ENCODE peak calls at places on chromosomes 12 and 14, in eight cellular contexts. One of them, this sample, is unnamed.

GRCh38 chr12:113142886-113143329 is 6.6 kb upstream of the CFAP73 start:
- DNase-seq in activated T-cell treated with anti-CD3 and anti-CD28 coated beads, Interleukin-2, amount 50 U/mL, for 72 hours: no peak
- DNase-seq in putamen: no peak
- DNase-seq in stimulated activated CD4-positive, alpha-beta T cell treated with anti-CD3 and anti-CD28 coated beads, Interleukin-15, amount 100 ng/mL, for 48 hours: no peak
- DNase-seq in testis: no peak
- DNase-seq in nephron progenitor cell: no peak
- DNase-seq in mesendoderm: no peak
- DNase-seq in MV-4-11: peak
- DNase-seq in this sample: no peak

GRCh38 chr14:101665478-101666078 is 95.9 kb upstream of the PPP2R5C start:
- DNase-seq in activated T-cell treated with anti-CD3 and anti-CD28 coated beads, Interleukin-2, amount 50 U/mL, for 72 hours: peak
- DNase-seq in putamen: peak
- DNase-seq in stimulated activated CD4-positive, alpha-beta T cell treated with anti-CD3 and anti-CD28 coated beads, Interleukin-15, amount 100 ng/mL, for 48 hours: no peak
- DNase-seq in testis: peak
- DNase-seq in nephron progenitor cell: peak
- DNase-seq in mesendoderm: peak
- DNase-seq in MV-4-11: peak
- DNase-seq in this sample: peak

GRCh38 chr14:100538566-100539318 is 48.5 kb downstream of the BEGAIN start:
- DNase-seq in activated T-cell treated with anti-CD3 and anti-CD28 coated beads, Interleukin-2, amount 50 U/mL, for 72 hours: no peak
- DNase-seq in putamen: no peak
- DNase-seq in stimulated activated CD4-positive, alpha-beta T cell treated with anti-CD3 and anti-CD28 coated beads, Interleukin-15, amount 100 ng/mL, for 48 hours: no peak
- DNase-seq in testis: no peak
- DNase-seq in nephron progenitor cell: peak
- DNase-seq in mesendoderm: no peak
- DNase-seq in MV-4-11: no peak
- DNase-seq in this sample: no peak

GRCh38 chr12:64219135-64219534 is 3.0 kb downstream of the KICS2 start:
- DNase-seq in activated T-cell treated with anti-CD3 and anti-CD28 coated beads, Interleukin-2, amount 50 U/mL, for 72 hours: no peak
- DNase-seq in putamen: no peak
- DNase-seq in stimulated activated CD4-positive, alpha-beta T cell treated with anti-CD3 and anti-CD28 coated beads, Interleukin-15, amount 100 ng/mL, for 48 hours: no peak
- DNase-seq in testis: no peak
- DNase-seq in nephron progenitor cell: no peak
- DNase-seq in mesendoderm: peak
- DNase-seq in MV-4-11: no peak
- DNase-seq in this sample: peak

GRCh38 chr12:26126340-26127284 is 1.8 kb upstream of the BHLHE41 start:
- DNase-seq in activated T-cell treated with anti-CD3 and anti-CD28 coated beads, Interleukin-2, amount 50 U/mL, for 72 hours: peak
- DNase-seq in putamen: peak
- DNase-seq in stimulated activated CD4-positive, alpha-beta T cell treated with anti-CD3 and anti-CD28 coated beads, Interleukin-15, amount 100 ng/mL, for 48 hours: no peak
- DNase-seq in testis: peak
- DNase-seq in nephron progenitor cell: peak
- DNase-seq in mesendoderm: peak
- DNase-seq in MV-4-11: peak
- DNase-seq in this sample: peak

GRCh38 chr14:81829447-81829846 is 295.8 kb upstream of the SEL1L start:
- DNase-seq in activated T-cell treated with anti-CD3 and anti-CD28 coated beads, Interleukin-2, amount 50 U/mL, for 72 hours: no peak
- DNase-seq in putamen: no peak
- DNase-seq in stimulated activated CD4-positive, alpha-beta T cell treated with anti-CD3 and anti-CD28 coated beads, Interleukin-15, amount 100 ng/mL, for 48 hours: no peak
- DNase-seq in testis: no peak
- DNase-seq in nephron progenitor cell: no peak
- DNase-seq in mesendoderm: no peak
- DNase-seq in MV-4-11: no peak
- DNase-seq in this sample: no peak

GRCh38 chr12:57276935-57277563 is 26.1 kb upstream of the STAC3 start:
- DNase-seq in activated T-cell treated with anti-CD3 and anti-CD28 coated beads, Interleukin-2, amount 50 U/mL, for 72 hours: peak
- DNase-seq in putamen: no peak
- DNase-seq in stimulated activated CD4-positive, alpha-beta T cell treated with anti-CD3 and anti-CD28 coated beads, Interleukin-15, amount 100 ng/mL, for 48 hours: no peak
- DNase-seq in testis: peak
- DNase-seq in nephron progenitor cell: no peak
- DNase-seq in mesendoderm: peak
- DNase-seq in MV-4-11: no peak
- DNase-seq in this sample: peak

GRCh38 chr12:94676922-94677321 is 26.6 kb upstream of the TMCC3 start:
- DNase-seq in activated T-cell treated with anti-CD3 and anti-CD28 coated beads, Interleukin-2, amount 50 U/mL, for 72 hours: no peak
- DNase-seq in putamen: no peak
- DNase-seq in stimulated activated CD4-positive, alpha-beta T cell treated with anti-CD3 and anti-CD28 coated beads, Interleukin-15, amount 100 ng/mL, for 48 hours: no peak
- DNase-seq in testis: no peak
- DNase-seq in nephron progenitor cell: no peak
- DNase-seq in mesendoderm: no peak
- DNase-seq in MV-4-11: no peak
- DNase-seq in this sample: no peak

GRCh38 chr14:61280092-61280525 is 1.0 kb downstream of the TMEM30B start:
- DNase-seq in activated T-cell treated with anti-CD3 and anti-CD28 coated beads, Interleukin-2, amount 50 U/mL, for 72 hours: peak
- DNase-seq in putamen: no peak
- DNase-seq in stimulated activated CD4-positive, alpha-beta T cell treated with anti-CD3 and anti-CD28 coated beads, Interleukin-15, amount 100 ng/mL, for 48 hours: no peak
- DNase-seq in testis: peak
- DNase-seq in nephron progenitor cell: no peak
- DNase-seq in mesendoderm: no peak
- DNase-seq in MV-4-11: no peak
- DNase-seq in this sample: no peak

GRCh38 chr14:89858084-89858483 is 96.4 kb downstream of the EFCAB11 start:
- DNase-seq in activated T-cell treated with anti-CD3 and anti-CD28 coated beads, Interleukin-2, amount 50 U/mL, for 72 hours: no peak
- DNase-seq in putamen: no peak
- DNase-seq in stimulated activated CD4-positive, alpha-beta T cell treated with anti-CD3 and anti-CD28 coated beads, Interleukin-15, amount 100 ng/mL, for 48 hours: no peak
- DNase-seq in testis: no peak
- DNase-seq in nephron progenitor cell: no peak
- DNase-seq in mesendoderm: no peak
- DNase-seq in MV-4-11: no peak
- DNase-seq in this sample: no peak

GRCh38 chr12:96257550-96258392 is 63.6 kb downstream of the ELK3 start:
- DNase-seq in activated T-cell treated with anti-CD3 and anti-CD28 coated beads, Interleukin-2, amount 50 U/mL, for 72 hours: no peak
- DNase-seq in putamen: no peak
- DNase-seq in stimulated activated CD4-positive, alpha-beta T cell treated with anti-CD3 and anti-CD28 coated beads, Interleukin-15, amount 100 ng/mL, for 48 hours: no peak
- DNase-seq in testis: no peak
- DNase-seq in nephron progenitor cell: no peak
- DNase-seq in mesendoderm: no peak
- DNase-seq in MV-4-11: no peak
- DNase-seq in this sample: no peak

GRCh38 chr12:45671254-45671653 is 58.3 kb upstream of the ARID2 start:
- DNase-seq in activated T-cell treated with anti-CD3 and anti-CD28 coated beads, Interleukin-2, amount 50 U/mL, for 72 hours: no peak
- DNase-seq in putamen: no peak
- DNase-seq in stimulated activated CD4-positive, alpha-beta T cell treated with anti-CD3 and anti-CD28 coated beads, Interleukin-15, amount 100 ng/mL, for 48 hours: no peak
- DNase-seq in testis: no peak
- DNase-seq in nephron progenitor cell: no peak
- DNase-seq in mesendoderm: no peak
- DNase-seq in MV-4-11: no peak
- DNase-seq in this sample: peak

GRCh38 chr12:109462868-109463692 is 14.0 kb downstream of the KCTD10 start:
- DNase-seq in activated T-cell treated with anti-CD3 and anti-CD28 coated beads, Interleukin-2, amount 50 U/mL, for 72 hours: no peak
- DNase-seq in putamen: no peak
- DNase-seq in stimulated activated CD4-positive, alpha-beta T cell treated with anti-CD3 and anti-CD28 coated beads, Interleukin-15, amount 100 ng/mL, for 48 hours: no peak
- DNase-seq in testis: peak
- DNase-seq in nephron progenitor cell: peak
- DNase-seq in mesendoderm: peak
- DNase-seq in MV-4-11: peak
- DNase-seq in this sample: peak

GRCh38 chr12:57793920-57794319 is 11.3 kb downstream of the TSFM start:
- DNase-seq in activated T-cell treated with anti-CD3 and anti-CD28 coated beads, Interleukin-2, amount 50 U/mL, for 72 hours: no peak
- DNase-seq in putamen: no peak
- DNase-seq in stimulated activated CD4-positive, alpha-beta T cell treated with anti-CD3 and anti-CD28 coated beads, Interleukin-15, amount 100 ng/mL, for 48 hours: no peak
- DNase-seq in testis: no peak
- DNase-seq in nephron progenitor cell: no peak
- DNase-seq in mesendoderm: no peak
- DNase-seq in MV-4-11: peak
- DNase-seq in this sample: no peak

GRCh38 chr14:61547186-61548121 is 147.9 kb upstream of the HIF1A start:
- DNase-seq in activated T-cell treated with anti-CD3 and anti-CD28 coated beads, Interleukin-2, amount 50 U/mL, for 72 hours: no peak
- DNase-seq in putamen: no peak
- DNase-seq in stimulated activated CD4-positive, alpha-beta T cell treated with anti-CD3 and anti-CD28 coated beads, Interleukin-15, amount 100 ng/mL, for 48 hours: no peak
- DNase-seq in testis: no peak
- DNase-seq in nephron progenitor cell: no peak
- DNase-seq in mesendoderm: peak
- DNase-seq in MV-4-11: peak
- DNase-seq in this sample: no peak

GRCh38 chr12:42286741-42287140 is 39.2 kb downstream of the ZCRB1 start:
- DNase-seq in activated T-cell treated with anti-CD3 and anti-CD28 coated beads, Interleukin-2, amount 50 U/mL, for 72 hours: no peak
- DNase-seq in putamen: no peak
- DNase-seq in stimulated activated CD4-positive, alpha-beta T cell treated with anti-CD3 and anti-CD28 coated beads, Interleukin-15, amount 100 ng/mL, for 48 hours: no peak
- DNase-seq in testis: no peak
- DNase-seq in nephron progenitor cell: no peak
- DNase-seq in mesendoderm: no peak
- DNase-seq in MV-4-11: no peak
- DNase-seq in this sample: no peak

GRCh38 chr12:94941440-94941862 is 62.0 kb downstream of the NDUFA12 start:
- DNase-seq in activated T-cell treated with anti-CD3 and anti-CD28 coated beads, Interleukin-2, amount 50 U/mL, for 72 hours: peak
- DNase-seq in putamen: no peak
- DNase-seq in stimulated activated CD4-positive, alpha-beta T cell treated with anti-CD3 and anti-CD28 coated beads, Interleukin-15, amount 100 ng/mL, for 48 hours: peak
- DNase-seq in testis: no peak
- DNase-seq in nephron progenitor cell: no peak
- DNase-seq in mesendoderm: no peak
- DNase-seq in MV-4-11: peak
- DNase-seq in this sample: no peak

GRCh38 chr12:46935448-46935847 is 109.7 kb upstream of the SLC38A4 start:
- DNase-seq in activated T-cell treated with anti-CD3 and anti-CD28 coated beads, Interleukin-2, amount 50 U/mL, for 72 hours: no peak
- DNase-seq in putamen: no peak
- DNase-seq in stimulated activated CD4-positive, alpha-beta T cell treated with anti-CD3 and anti-CD28 coated beads, Interleukin-15, amount 100 ng/mL, for 48 hours: no peak
- DNase-seq in testis: no peak
- DNase-seq in nephron progenitor cell: no peak
- DNase-seq in mesendoderm: no peak
- DNase-seq in MV-4-11: no peak
- DNase-seq in this sample: no peak

GRCh38 chr12:40170593-40170992 is 54.2 kb upstream of the LRRK2 start:
- DNase-seq in activated T-cell treated with anti-CD3 and anti-CD28 coated beads, Interleukin-2, amount 50 U/mL, for 72 hours: no peak
- DNase-seq in putamen: no peak
- DNase-seq in stimulated activated CD4-positive, alpha-beta T cell treated with anti-CD3 and anti-CD28 coated beads, Interleukin-15, amount 100 ng/mL, for 48 hours: no peak
- DNase-seq in testis: no peak
- DNase-seq in nephron progenitor cell: no peak
- DNase-seq in mesendoderm: no peak
- DNase-seq in MV-4-11: no peak
- DNase-seq in this sample: no peak

This sample was measured in ACHN.